ENCODE peak calls at places on chromosomes 4 and X, in nine cellular contexts. H is lung, Y is cardiac muscle cell, Q is upper lobe of right lung, X is fibroblast of lung, U is SJSA1, C is suprapubic skin, K is psoas muscle, B is ascending aorta. S is an unnamed sample. For H3K36me3 and H3K4me1, the result is how much of the 10 kb centered on the place peaks cover.

GRCh38 chr4:27318740-27319139 is 458.1 kb downstream of the STIM2 start:
- DNase-seq in H (no peak), X (peak), Q (no peak), Y (peak), C (no peak), B (peak), U (no peak), K (no peak), S (no peak)

GRCh38 chr4:67134616-67135015 is 410.7 kb downstream of the CENPC start:
- DNase-seq in H (no peak), Q (no peak), C (no peak), B (no peak), K (no peak), U (no peak), Y (no peak), X (no peak), S (no peak)

GRCh38 chr4:40621592-40622512 is 7.8 kb downstream of the RBM47 start:
- DNase-seq in C (peak), H (peak), Y (no peak), U (peak), Q (peak), B (peak), X (peak), K (peak), S (peak)

GRCh38 chr4:17336986-17337385 is 174.9 kb downstream of the QDPR start:
- DNase-seq in K (no peak), X (no peak), B (no peak), C (no peak), Y (no peak), Q (no peak), U (no peak), H (no peak), S (no peak)

GRCh38 chr4:109590841-109591357 is 30.9 kb downstream of the MCUB start:
- DNase-seq in Y (no peak), U (no peak), H (no peak), Q (no peak), K (no peak), B (no peak), C (no peak), X (no peak), S (no peak)

GRCh38 chrX:50327235-50327634 is 122.7 kb downstream of the CCNB3 start:
- DNase-seq in U (no peak), Q (no peak), H (no peak), X (no peak), Y (no peak), K (no peak), B (no peak), C (no peak), S (no peak)

GRCh38 chrX:139203681-139204575 is 326.6 kb upstream of the F9 start:
- DNase-seq in Q (peak), X (no peak), C (no peak), Y (peak), U (peak), H (no peak), B (no peak), K (peak), S (no peak)

GRCh38 chr4:95224402-95224801 is 324.4 kb downstream of the UNC5C start:
- DNase-seq in K (no peak), X (no peak), U (no peak), H (no peak), B (no peak), Q (no peak), C (no peak), Y (no peak), S (no peak)

GRCh38 chr4:1347410-1347864 is 429 bp downstream of the UVSSA start:
- DNase-seq in H (peak), K (peak), C (peak), Y (peak), B (peak), Q (peak), X (peak), U (peak), S (no peak)

GRCh38 chr4:96675916-96676315 is 836.0 kb downstream of the PDHA2 start:
- DNase-seq in B (no peak), U (no peak), Q (no peak), Y (no peak), H (no peak), C (no peak), X (no peak), K (no peak), S (no peak)

GRCh38 chr4:117421706-117422105 is 336.3 kb upstream of the TRAM1L1 start:
- DNase-seq in Q (no peak), H (no peak), Y (no peak), X (no peak), U (no peak), C (no peak), B (no peak), K (no peak), S (no peak)

GRCh38 chr4:26885912-26886274 is 25.3 kb downstream of the STIM2 start:
- DNase-seq in H (no peak), Y (no peak), X (no peak), B (no peak), Q (no peak), C (no peak), K (no peak), U (no peak), S (no peak)

GRCh38 chr4:80140237-80140636 is 57.1 kb upstream of the PRDM8 start:
- DNase-seq in X (no peak), K (no peak), H (no peak), Q (no peak), U (no peak), B (no peak), Y (no peak), C (no peak), S (no peak)

GRCh38 chr4:7330031-7330596 is 104.6 kb downstream of the PSAPL1 start:
- DNase-seq in C (no peak), U (no peak), Q (no peak), X (no peak), Y (no peak), B (no peak), K (peak), H (no peak), S (no peak)

GRCh38 chr4:44446191-44446590 is 2.4 kb downstream of the KCTD8 start:
- DNase-seq in K (no peak), H (no peak), Y (no peak), B (no peak), C (no peak), Q (no peak), U (no peak), X (peak), S (no peak)

GRCh38 chr4:21452931-21453330 is 495.6 kb downstream of the KCNIP4 start:
- DNase-seq in U (no peak), Q (no peak), Y (no peak), K (no peak), C (no peak), H (no peak), X (no peak), B (no peak), S (no peak)

GRCh38 chr4:164509951-164510350 is 244.0 kb upstream of the SMIM31 start:
- DNase-seq in C (no peak), U (no peak), B (no peak), Q (no peak), K (no peak), Y (no peak), H (no peak), X (peak), S (no peak)

GRCh38 chr4:147823135-147823534 is 91.2 kb downstream of the ARHGAP10 start:
- DNase-seq in C (no peak), K (no peak), Y (no peak), Q (no peak), B (no peak), H (no peak), X (peak), U (no peak), S (no peak)

GRCh38 chr4:98794565-98795205 is 134.2 kb downstream of the EIF4E start:
- DNase-seq in C (no peak), K (no peak), X (no peak), H (no peak), B (no peak), Q (no peak), U (no peak), Y (peak), S (peak)

GRCh38 chr4:7434766-7435150 is at the start of gene PSAPL1:
- DNase-seq in X (peak), Y (peak), K (peak), B (no peak), Q (peak), U (no peak), C (no peak), H (peak), S (no peak)

GRCh38 chr4:98516042-98516440 is 142.4 kb downstream of the TSPAN5 start:
- DNase-seq in K (no peak), C (no peak), B (no peak), U (peak), Y (no peak), H (no peak), X (peak), Q (no peak), S (no peak)

GRCh38 chrX:17923546-17923945 is 62.4 kb upstream of the RAI2 start:
- DNase-seq in X (no peak), Q (no peak), H (no peak), Y (no peak), K (no peak), C (no peak), B (no peak), U (no peak), S (no peak)

GRCh38 chr4:122874194-122874593 is 47.6 kb downstream of the FGF2 start:
- DNase-seq in H (no peak), U (no peak), C (no peak), K (no peak), Y (no peak), Q (no peak), B (no peak), X (peak), S (no peak)

GRCh38 chr4:99651811-99652545 is 5.7 kb downstream of the C4orf54 start:
- DNase-seq in C (no peak), B (no peak), U (no peak), Q (peak), K (peak), H (no peak), X (no peak), Y (no peak), S (no peak)

GRCh38 chr4:71004281-71004851 is 10.9 kb downstream of the DCK start:
- DNase-seq in H (no peak), X (no peak), U (no peak), Q (no peak), C (no peak), B (no peak), Y (peak), K (no peak), S (no peak)

GRCh38 chr4:47899639-47900038 is 14.7 kb downstream of the NFXL1 start:
- DNase-seq in C (no peak), H (no peak), X (no peak), Y (no peak), K (no peak), U (no peak), Q (no peak), B (no peak), S (no peak)
- H3K36me3 ChIP-seq in C (half or more), H (under half), X (under half), Y (half or more), K (under half), U (under half), Q (half or more), B (under half), S (under half)

GRCh38 chr4:151692443-151692782 is 68.4 kb downstream of the GATB start:
- DNase-seq in C (no peak), X (no peak), B (no peak), H (no peak), U (no peak), Q (no peak), K (no peak), Y (no peak), S (no peak)

GRCh38 chr4:151690164-151690856 is 70.5 kb downstream of the GATB start:
- DNase-seq in Y (no peak), X (peak), H (no peak), B (no peak), K (no peak), U (no peak), Q (no peak), C (no peak), S (no peak)

GRCh38 chr4:151689211-151689991 is 71.4 kb downstream of the GATB start:
- DNase-seq in U (no peak), Q (no peak), K (no peak), Y (no peak), H (no peak), X (no peak), B (no peak), C (no peak), S (no peak)

GRCh38 chr4:151691639-151692442 is 69.0 kb downstream of the GATB start:
- DNase-seq in H (no peak), X (no peak), C (no peak), K (peak), Y (no peak), U (no peak), B (no peak), Q (no peak), S (no peak)

DNA sequence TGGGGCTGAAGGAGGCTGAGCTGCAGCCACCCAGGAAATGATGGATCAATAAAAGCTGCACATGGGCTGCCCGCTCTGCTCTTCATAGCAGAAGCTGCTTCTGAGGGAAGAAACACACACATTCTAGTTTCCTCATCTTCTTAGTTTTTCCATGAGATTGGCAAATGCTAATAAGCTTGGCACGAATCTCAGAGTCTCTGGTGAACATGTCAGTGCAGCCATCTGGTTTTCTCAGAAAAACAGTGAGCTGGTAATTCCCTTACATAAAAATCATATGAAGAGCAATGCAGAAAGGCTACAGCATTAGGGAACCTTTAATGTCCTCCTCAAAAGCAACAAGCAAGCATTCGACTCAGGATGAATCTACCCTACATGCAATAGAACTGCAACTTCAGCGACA is 69.9 kb downstream of the GATB start:
- DNase-seq in B (no peak), U (no peak), K (no peak), Y (no peak), C (no peak), H (no peak), X (peak), Q (no peak), S (no peak)
- H3K4me1 ChIP-seq in B (under half), U (under half), K (half or more), Y (half or more), C (half or more), H (under half), X (under half), Q (under half), S (under half)

GRCh38 chrX:288561-288991 is 7.4 kb downstream of the PLCXD1 start:
- DNase-seq in K (no peak), B (no peak), Y (no peak), C (peak), U (peak), H (no peak), Q (peak), X (no peak), S (no peak)

GRCh38 chrX:285076-285677 is 4.0 kb downstream of the PLCXD1 start:
- DNase-seq in Y (no peak), K (no peak), B (no peak), C (no peak), U (no peak), X (no peak), Q (no peak), H (no peak), S (no peak)

GRCh38 chrX:290476-291166 is 9.4 kb downstream of the PLCXD1 start:
- DNase-seq in Y (no peak), H (no peak), X (no peak), C (peak), K (no peak), U (peak), Q (peak), B (no peak), S (no peak)

GRCh38 chrX:291411-291901 is 10.3 kb downstream of the PLCXD1 start:
- DNase-seq in C (peak), H (no peak), K (no peak), X (no peak), U (peak), B (peak), Y (no peak), Q (peak), S (no peak)

GRCh38 chrX:287670-288069 is 6.5 kb downstream of the PLCXD1 start:
- DNase-seq in U (no peak), Y (no peak), K (no peak), X (no peak), C (no peak), B (no peak), Q (no peak), H (no peak), S (no peak)
- H3K36me3 ChIP-seq in U (half or more), Y (under half), K (under half), X (under half), C (half or more), B (under half), Q (half or more), H (under half), S (under half)

GRCh38 chr4:139164731-139165130 is 12.3 kb downstream of the ELF2 start:
- DNase-seq in X (no peak), H (no peak), Q (no peak), U (no peak), Y (no peak), C (no peak), B (no peak), K (no peak), S (no peak)
- H3K4me1 ChIP-seq in X (under half), H (under half), Q (under half), U (under half), Y (under half), C (under half), B (under half), K (under half), S (under half)

GRCh38 chr4:5728451-5728850 is 17.4 kb downstream of the EVC start:
- DNase-seq in X (no peak), B (no peak), H (no peak), U (no peak), K (no peak), Y (no peak), Q (no peak), C (no peak), S (no peak)
- H3K36me3 ChIP-seq in X (under half), B (under half), H (under half), U (under half), K (under half), Y (under half), Q (under half), C (under half), S (under half)

DNA sequence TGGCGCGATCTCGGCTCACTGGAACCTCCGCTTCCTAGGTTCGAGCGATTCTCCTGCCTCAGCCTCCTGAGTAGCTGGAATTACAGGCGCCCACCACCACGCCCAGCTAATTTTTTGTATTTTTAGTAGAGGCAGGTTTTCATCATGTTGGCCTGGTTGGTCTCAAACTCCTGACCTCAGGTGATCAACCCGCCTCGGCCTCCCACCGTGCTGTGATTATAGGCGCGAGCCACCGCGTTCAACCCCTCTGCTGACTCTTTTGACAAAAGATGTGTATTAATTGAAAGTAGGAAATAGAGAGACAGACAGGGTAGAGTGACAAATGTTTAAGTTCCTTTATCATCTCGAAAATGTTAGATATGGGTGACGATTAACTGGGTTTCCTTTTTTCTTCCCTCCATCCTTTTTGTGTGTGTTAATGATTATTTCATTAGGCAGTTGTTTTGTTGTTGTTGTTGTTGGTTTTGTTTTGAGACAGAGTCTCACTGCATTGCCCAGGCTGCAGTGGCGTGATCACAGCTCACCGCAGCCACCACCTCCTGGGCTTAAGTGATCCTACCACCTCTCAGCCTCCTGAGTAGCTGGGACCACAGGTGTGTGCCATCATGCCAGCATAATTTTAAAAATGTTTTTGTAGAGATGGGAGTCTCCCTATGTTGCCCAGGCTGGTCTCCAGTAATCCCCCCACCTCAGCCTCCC is 79.5 kb downstream of the KDM6A start:
- DNase-seq in K (no peak), Q (no peak), Y (no peak), U (no peak), B (no peak), H (no peak), C (no peak), X (no peak), S (no peak)
- H3K4me1 ChIP-seq in K (half or more), Q (under half), Y (under half), U (under half), B (under half), H (under half), C (under half), X (under half), S (under half)

GRCh38 chr4:169039271-169039954 is 29.4 kb upstream of the CBR4 start:
- DNase-seq in X (no peak), B (no peak), H (no peak), C (no peak), U (no peak), Y (no peak), Q (no peak), K (no peak), S (no peak)

GRCh38 chr4:169044723-169045447 is 34.8 kb upstream of the CBR4 start:
- DNase-seq in Q (no peak), B (no peak), Y (no peak), K (no peak), C (no peak), U (no peak), H (no peak), X (no peak), S (no peak)

GRCh38 chr4:169040559-169041261 is 30.7 kb upstream of the CBR4 start:
- DNase-seq in C (no peak), Q (no peak), X (no peak), Y (no peak), H (no peak), U (no peak), K (no peak), B (no peak), S (no peak)

GRCh38 chr4:169045862-169046584 is 36.0 kb upstream of the CBR4 start:
- DNase-seq in H (no peak), K (no peak), B (no peak), Q (no peak), X (peak), Y (peak), C (no peak), U (no peak), S (no peak)

DNA sequence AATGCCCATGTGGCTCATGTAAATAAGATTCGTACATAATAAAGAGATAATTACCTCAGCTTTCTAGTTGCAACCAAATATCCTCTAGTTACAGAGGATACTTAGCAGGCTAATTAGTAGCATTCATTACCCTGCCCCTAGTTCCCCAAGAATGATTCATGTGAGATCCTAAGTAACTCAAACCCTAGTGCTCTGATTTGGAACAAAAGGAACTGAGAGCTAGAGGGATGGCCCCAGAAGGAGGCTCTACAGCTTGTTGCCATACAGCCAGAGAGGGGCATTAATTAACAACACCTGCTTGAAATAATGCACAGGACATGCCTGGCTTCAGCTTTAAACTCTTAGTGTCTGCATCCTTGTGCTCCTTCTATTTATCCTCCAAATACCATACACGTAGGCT is 32.6 kb upstream of the CBR4 start:
- DNase-seq in K (no peak), Y (no peak), Q (no peak), H (no peak), X (no peak), B (no peak), C (no peak), U (no peak), S (no peak)
- H3K36me3 ChIP-seq in K (under half), Y (under half), Q (under half), H (under half), X (under half), B (under half), C (under half), U (under half), S (under half)